ENCODE peak calls at places on chromosomes 12 and 14, in seven cellular contexts. One of them, this sample, is unnamed.

GRCh38 chr14:85731198-85731597 is 201.3 kb downstream of the FLRT2 start:
- DNase-seq in esophagus squamous epithelium: no peak
- DNase-seq in uterus: peak
- DNase-seq in H1: no peak
- DNase-seq in A549: no peak
- DNase-seq in GM12892: no peak
- DNase-seq in lower leg skin: no peak
- DNase-seq in this sample: peak

GRCh38 chr12:13250416-13250815 is 53.9 kb downstream of the EMP1 start:
- DNase-seq in esophagus squamous epithelium: no peak
- DNase-seq in uterus: no peak
- DNase-seq in H1: no peak
- DNase-seq in A549: peak
- DNase-seq in GM12892: no peak
- DNase-seq in lower leg skin: no peak
- DNase-seq in this sample: no peak

GRCh38 chr14:51453869-51454268 is 197.8 kb upstream of the FRMD6 start:
- DNase-seq in esophagus squamous epithelium: no peak
- DNase-seq in uterus: no peak
- DNase-seq in H1: no peak
- DNase-seq in A549: no peak
- DNase-seq in GM12892: no peak
- DNase-seq in lower leg skin: no peak
- DNase-seq in this sample: no peak

GRCh38 chr12:114411081-114411836 is 5.3 kb upstream of the TBX5 start:
- DNase-seq in esophagus squamous epithelium: no peak
- DNase-seq in uterus: no peak
- DNase-seq in H1: no peak
- DNase-seq in A549: no peak
- DNase-seq in GM12892: no peak
- DNase-seq in lower leg skin: no peak
- DNase-seq in this sample: no peak

GRCh38 chr12:130480887-130481286 is 143.2 kb downstream of the PIWIL1 start:
- DNase-seq in esophagus squamous epithelium: no peak
- DNase-seq in uterus: no peak
- DNase-seq in H1: no peak
- DNase-seq in A549: no peak
- DNase-seq in GM12892: no peak
- DNase-seq in lower leg skin: no peak
- DNase-seq in this sample: no peak

GRCh38 chr14:64110832-64111231 is 183.3 kb downstream of the ESR2 start:
- DNase-seq in esophagus squamous epithelium: no peak
- DNase-seq in uterus: no peak
- DNase-seq in H1: no peak
- DNase-seq in A549: no peak
- DNase-seq in GM12892: no peak
- DNase-seq in lower leg skin: no peak
- DNase-seq in this sample: no peak

GRCh38 chr14:34324363-34324795 is 137.7 kb downstream of the SPTSSA start:
- DNase-seq in esophagus squamous epithelium: no peak
- DNase-seq in uterus: no peak
- DNase-seq in H1: no peak
- DNase-seq in A549: peak
- DNase-seq in GM12892: no peak
- DNase-seq in lower leg skin: no peak
- DNase-seq in this sample: no peak

GRCh38 chr14:63295231-63295685 is 23.5 kb downstream of the GPHB5 start:
- DNase-seq in esophagus squamous epithelium: no peak
- DNase-seq in uterus: no peak
- DNase-seq in H1: no peak
- DNase-seq in A549: no peak
- DNase-seq in GM12892: no peak
- DNase-seq in lower leg skin: no peak
- DNase-seq in this sample: no peak

GRCh38 chr12:50537538-50537919 is 32.7 kb downstream of the DIP2B start:
- DNase-seq in esophagus squamous epithelium: no peak
- DNase-seq in uterus: no peak
- DNase-seq in H1: no peak
- DNase-seq in A549: peak
- DNase-seq in GM12892: no peak
- DNase-seq in lower leg skin: no peak
- DNase-seq in this sample: no peak

GRCh38 chr12:11658796-11659195 is 9.3 kb downstream of the ETV6 start:
- DNase-seq in esophagus squamous epithelium: no peak
- DNase-seq in uterus: no peak
- DNase-seq in H1: no peak
- DNase-seq in A549: no peak
- DNase-seq in GM12892: no peak
- DNase-seq in lower leg skin: no peak
- DNase-seq in this sample: no peak

GRCh38 chr12:120951-121350 is 54.4 kb downstream of the IQSEC3 start:
- DNase-seq in esophagus squamous epithelium: no peak
- DNase-seq in uterus: no peak
- DNase-seq in H1: no peak
- DNase-seq in A549: no peak
- DNase-seq in GM12892: no peak
- DNase-seq in lower leg skin: no peak
- DNase-seq in this sample: no peak

GRCh38 chr14:64645220-64645891 is 58.9 kb upstream of the PLEKHG3 start:
- DNase-seq in esophagus squamous epithelium: no peak
- DNase-seq in uterus: peak
- DNase-seq in H1: peak
- DNase-seq in A549: peak
- DNase-seq in GM12892: no peak
- DNase-seq in lower leg skin: no peak
- DNase-seq in this sample: no peak

GRCh38 chr14:102605026-102605425 is 12.6 kb downstream of the RCOR1 start:
- DNase-seq in esophagus squamous epithelium: no peak
- DNase-seq in uterus: no peak
- DNase-seq in H1: no peak
- DNase-seq in A549: no peak
- DNase-seq in GM12892: no peak
- DNase-seq in lower leg skin: peak
- DNase-seq in this sample: no peak

GRCh38 chr12:89709157-89709993 is 737 bp upstream of the ATP2B1 start:
- DNase-seq in esophagus squamous epithelium: peak
- DNase-seq in uterus: peak
- DNase-seq in H1: peak
- DNase-seq in A549: peak
- DNase-seq in GM12892: peak
- DNase-seq in lower leg skin: peak
- DNase-seq in this sample: peak

GRCh38 chr12:89707992-89708792 is 446 bp downstream of the ATP2B1 start:
- DNase-seq in esophagus squamous epithelium: no peak
- DNase-seq in uterus: peak
- DNase-seq in H1: no peak
- DNase-seq in A549: peak
- DNase-seq in GM12892: peak
- DNase-seq in lower leg skin: peak
- DNase-seq in this sample: no peak

GRCh38 chr12:89709994-89710872 is 1.6 kb upstream of the ATP2B1 start:
- DNase-seq in esophagus squamous epithelium: no peak
- DNase-seq in uterus: peak
- DNase-seq in H1: no peak
- DNase-seq in A549: no peak
- DNase-seq in GM12892: no peak
- DNase-seq in lower leg skin: peak
- DNase-seq in this sample: peak

GRCh38 chr12:89707623-89707991 is 1.0 kb downstream of the ATP2B1 start:
- DNase-seq in esophagus squamous epithelium: no peak
- DNase-seq in uterus: peak
- DNase-seq in H1: no peak
- DNase-seq in A549: no peak
- DNase-seq in GM12892: no peak
- DNase-seq in lower leg skin: peak
- DNase-seq in this sample: no peak

GRCh38 chr12:89708793-89709156 is at the start of gene ATP2B1:
- DNase-seq in esophagus squamous epithelium: peak
- DNase-seq in uterus: peak
- DNase-seq in H1: no peak
- DNase-seq in A549: peak
- DNase-seq in GM12892: peak
- DNase-seq in lower leg skin: peak
- DNase-seq in this sample: peak
- TF ChIP-seq POLR2A in esophagus squamous epithelium: peak
- TF ChIP-seq POLR2A in uterus: peak
- TF ChIP-seq POLR2A in H1: no peak
- TF ChIP-seq POLR2A in A549: no peak
- TF ChIP-seq POLR2A in GM12892: peak
- TF ChIP-seq POLR2A in lower leg skin: no peak
- TF ChIP-seq POLR2A in this sample: peak

GRCh38 chr14:68807987-68808386 is 15.1 kb upstream of the ZFP36L1 start:
- DNase-seq in esophagus squamous epithelium: no peak
- DNase-seq in uterus: no peak
- DNase-seq in H1: no peak
- DNase-seq in A549: no peak
- DNase-seq in GM12892: no peak
- DNase-seq in lower leg skin: no peak
- DNase-seq in this sample: no peak
- TF ChIP-seq POLR2A in esophagus squamous epithelium: no peak
- TF ChIP-seq POLR2A in uterus: no peak
- TF ChIP-seq POLR2A in H1: no peak
- TF ChIP-seq POLR2A in A549: no peak
- TF ChIP-seq POLR2A in GM12892: no peak
- TF ChIP-seq POLR2A in lower leg skin: no peak
- TF ChIP-seq POLR2A in this sample: no peak

GRCh38 chr12:51753980-51754675 is 94.4 kb downstream of the FIGNL2 start:
- DNase-seq in esophagus squamous epithelium: no peak
- DNase-seq in uterus: no peak
- DNase-seq in H1: no peak
- DNase-seq in A549: no peak
- DNase-seq in GM12892: no peak
- DNase-seq in lower leg skin: no peak
- DNase-seq in this sample: no peak
- TF ChIP-seq POLR2A in esophagus squamous epithelium: no peak
- TF ChIP-seq POLR2A in uterus: no peak
- TF ChIP-seq POLR2A in H1: no peak
- TF ChIP-seq POLR2A in A549: no peak
- TF ChIP-seq POLR2A in GM12892: no peak
- TF ChIP-seq POLR2A in lower leg skin: no peak
- TF ChIP-seq POLR2A in this sample: no peak

GRCh38 chr12:49129332-49130150 is 1.7 kb downstream of the TUBA1B start:
- DNase-seq in esophagus squamous epithelium: no peak
- DNase-seq in uterus: no peak
- DNase-seq in H1: no peak
- DNase-seq in A549: no peak
- DNase-seq in GM12892: no peak
- DNase-seq in lower leg skin: no peak
- DNase-seq in this sample: no peak

GRCh38 chr12:49131973-49132461 is 822 bp upstream of the TUBA1B start:
- DNase-seq in esophagus squamous epithelium: no peak
- DNase-seq in uterus: no peak
- DNase-seq in H1: no peak
- DNase-seq in A549: no peak
- DNase-seq in GM12892: no peak
- DNase-seq in lower leg skin: peak
- DNase-seq in this sample: no peak

GRCh38 chr12:49133014-49133413 is 1.8 kb upstream of the TUBA1B start:
- DNase-seq in esophagus squamous epithelium: no peak
- DNase-seq in uterus: no peak
- DNase-seq in H1: no peak
- DNase-seq in A549: no peak
- DNase-seq in GM12892: no peak
- DNase-seq in lower leg skin: no peak
- DNase-seq in this sample: no peak

GRCh38 chr12:49130151-49131050 is 794 bp downstream of the TUBA1B start:
- DNase-seq in esophagus squamous epithelium: peak
- DNase-seq in uterus: peak
- DNase-seq in H1: peak
- DNase-seq in A549: peak
- DNase-seq in GM12892: peak
- DNase-seq in lower leg skin: peak
- DNase-seq in this sample: peak

GRCh38 chr12:49131051-49131972 is at the start of gene TUBA1B:
- DNase-seq in esophagus squamous epithelium: peak
- DNase-seq in uterus: peak
- DNase-seq in H1: peak
- DNase-seq in A549: peak
- DNase-seq in GM12892: peak
- DNase-seq in lower leg skin: peak
- DNase-seq in this sample: peak
- TF ChIP-seq POLR2A in esophagus squamous epithelium: peak
- TF ChIP-seq POLR2A in uterus: peak
- TF ChIP-seq POLR2A in H1: peak
- TF ChIP-seq POLR2A in A549: peak
- TF ChIP-seq POLR2A in GM12892: peak
- TF ChIP-seq POLR2A in lower leg skin: no peak
- TF ChIP-seq POLR2A in this sample: peak

GRCh38 chr12:88141774-88142609 is at the start of the genes CEP290 and TMTC3:
- DNase-seq in esophagus squamous epithelium: peak
- DNase-seq in uterus: peak
- DNase-seq in H1: peak
- DNase-seq in A549: peak
- DNase-seq in GM12892: peak
- DNase-seq in lower leg skin: peak
- DNase-seq in this sample: peak
- TF ChIP-seq POLR2A in esophagus squamous epithelium: peak
- TF ChIP-seq POLR2A in uterus: peak
- TF ChIP-seq POLR2A in H1: peak
- TF ChIP-seq POLR2A in A549: peak
- TF ChIP-seq POLR2A in GM12892: peak
- TF ChIP-seq POLR2A in lower leg skin: no peak
- TF ChIP-seq POLR2A in this sample: peak

DNA sequence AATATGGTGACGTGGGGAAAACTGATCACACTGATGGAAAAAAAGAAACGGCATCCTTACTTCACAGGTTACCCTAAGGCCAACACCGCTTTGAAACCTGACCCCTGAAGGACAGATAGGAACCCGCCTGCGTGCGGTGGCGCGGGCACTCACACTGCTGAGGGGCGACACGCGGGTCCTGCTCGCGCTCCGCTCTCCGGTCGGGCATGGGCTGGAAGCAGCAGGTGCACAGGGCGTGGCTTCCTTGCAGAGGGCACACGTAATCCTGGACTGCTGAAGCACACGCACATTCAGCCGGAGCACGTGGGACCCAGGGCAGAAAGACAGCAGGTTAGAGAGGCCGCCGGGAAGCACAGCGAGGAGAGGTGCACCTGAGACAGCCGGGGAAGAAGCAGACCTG is 22.8 kb upstream of the GOLGA3 start:
- DNase-seq in esophagus squamous epithelium: no peak
- DNase-seq in uterus: no peak
- DNase-seq in H1: no peak
- DNase-seq in A549: no peak
- DNase-seq in GM12892: no peak
- DNase-seq in lower leg skin: no peak
- DNase-seq in this sample: no peak
- TF ChIP-seq POLR2A in esophagus squamous epithelium: no peak
- TF ChIP-seq POLR2A in uterus: no peak
- TF ChIP-seq POLR2A in H1: no peak
- TF ChIP-seq POLR2A in A549: no peak
- TF ChIP-seq POLR2A in GM12892: no peak
- TF ChIP-seq POLR2A in lower leg skin: no peak
- TF ChIP-seq POLR2A in this sample: no peak

This sample was measured in tibial nerve.